ENCODE peak calls at places on chromosome 18, in six cellular contexts. Q is adrenal gland, E is NB4, K is prostate gland, L is breast epithelium, B is suprapubic skin. S is an unnamed sample.

GRCh38 chr18:13464432-13465125 is 246.0 kb downstream of the LDLRAD4 start:
- DNase-seq in Q (peak), B (peak), K (no peak), L (no peak), E (peak), S (no peak)

GRCh38 chr18:11322716-11323115 is 173.3 kb upstream of the PIEZO2 start:
- DNase-seq in L (no peak), B (no peak), K (no peak), E (no peak), Q (no peak), S (no peak)

GRCh38 chr18:3620146-3621119 is 170.5 kb downstream of the TGIF1 start:
- DNase-seq in L (no peak), B (no peak), Q (no peak), E (no peak), K (no peak), S (no peak)

GRCh38 chr18:3450358-3451107 is 561 bp downstream of the TGIF1 start:
- DNase-seq in K (peak), B (peak), E (peak), Q (peak), L (peak), S (peak)

GRCh38 chr18:11676386-11676785 is 12.7 kb upstream of the GNAL start:
- DNase-seq in K (no peak), B (no peak), L (no peak), Q (no peak), E (no peak), S (no peak)

GRCh38 chr18:63518178-63519012 is 23.8 kb upstream of the SERPINB12 start:
- DNase-seq in B (no peak), Q (peak), E (peak), K (peak), L (no peak), S (no peak)

GRCh38 chr18:13409997-13410396 is 191.4 kb downstream of the LDLRAD4 start:
- DNase-seq in K (no peak), Q (no peak), L (no peak), B (no peak), E (no peak), S (no peak)

GRCh38 chr18:67290421-67290820 is 226.1 kb downstream of the DSEL start:
- DNase-seq in K (no peak), E (no peak), Q (no peak), B (no peak), L (no peak), S (no peak)

GRCh38 chr18:62386616-62387015 is 61.5 kb downstream of the TNFRSF11A start:
- DNase-seq in B (no peak), Q (no peak), L (no peak), K (no peak), E (no peak), S (no peak)

GRCh38 chr18:60965856-60966255 is 367.4 kb upstream of the CDH20 start:
- DNase-seq in Q (no peak), B (no peak), L (no peak), K (no peak), E (no peak), S (no peak)

GRCh38 chr18:76640438-76640837 is 145.4 kb upstream of the ZNF516 start:
- DNase-seq in L (no peak), K (no peak), E (no peak), B (no peak), Q (no peak), S (no peak)

GRCh38 chr18:33210575-33211189 is 229.8 kb downstream of the CCDC178 start:
- DNase-seq in Q (no peak), L (no peak), B (no peak), K (no peak), E (peak), S (no peak)

GRCh38 chr18:48949606-48950535 is 894 bp downstream of the SMAD7 start:
- DNase-seq in E (peak), Q (peak), B (no peak), L (no peak), K (no peak), S (no peak)

GRCh38 chr18:10047237-10047636 is 133.4 kb downstream of the VAPA start:
- DNase-seq in E (no peak), L (no peak), B (peak), Q (no peak), K (no peak), S (no peak)

GRCh38 chr18:49621851-49622351 is 60.0 kb downstream of the LIPG start:
- DNase-seq in B (no peak), E (no peak), Q (no peak), L (no peak), K (no peak), S (peak)

GRCh38 chr18:6591491-6591890 is 138.0 kb upstream of the ARHGAP28 start:
- DNase-seq in L (no peak), B (no peak), K (no peak), E (no peak), Q (no peak), S (no peak)

GRCh38 chr18:13611616-13612110 is 114.7 kb downstream of the FAM210A start:
- DNase-seq in B (no peak), K (no peak), Q (no peak), L (no peak), E (peak), S (no peak)

GRCh38 chr18:63867368-63867767 is 20.1 kb upstream of the SERPINB2 start:
- DNase-seq in B (no peak), Q (no peak), L (no peak), E (no peak), K (no peak), S (no peak)

GRCh38 chr18:76496200-76496890 is 1.3 kb upstream of the ZNF516 start:
- DNase-seq in L (no peak), K (no peak), B (peak), Q (peak), E (peak), S (no peak)

GRCh38 chr18:21865043-21865442 is 124.5 kb downstream of the MIB1 start:
- DNase-seq in L (no peak), Q (no peak), E (no peak), K (no peak), B (no peak), S (no peak)

GRCh38 chr18:3526421-3527354 is 76.7 kb downstream of the TGIF1 start:
- DNase-seq in L (no peak), E (peak), K (no peak), Q (no peak), B (no peak), S (no peak)

GRCh38 chr18:48139427-48140347 is 209.2 kb upstream of the SMAD2 start:
- DNase-seq in Q (peak), E (no peak), L (peak), B (no peak), K (peak), S (no peak)

GRCh38 chr18:47283476-47283875 is 32.0 kb upstream of the SKOR2 start:
- DNase-seq in K (no peak), L (no peak), Q (no peak), E (peak), B (no peak), S (peak)

GRCh38 chr18:48777737-48778111 is 173.0 kb downstream of the SMAD7 start:
- DNase-seq in K (no peak), B (no peak), L (no peak), E (peak), Q (no peak), S (no peak)

GRCh38 chr18:53625997-53626599 is 598.4 kb downstream of the MBD2 start:
- DNase-seq in E (no peak), K (no peak), L (no peak), B (no peak), Q (no peak), S (no peak)

DNA sequence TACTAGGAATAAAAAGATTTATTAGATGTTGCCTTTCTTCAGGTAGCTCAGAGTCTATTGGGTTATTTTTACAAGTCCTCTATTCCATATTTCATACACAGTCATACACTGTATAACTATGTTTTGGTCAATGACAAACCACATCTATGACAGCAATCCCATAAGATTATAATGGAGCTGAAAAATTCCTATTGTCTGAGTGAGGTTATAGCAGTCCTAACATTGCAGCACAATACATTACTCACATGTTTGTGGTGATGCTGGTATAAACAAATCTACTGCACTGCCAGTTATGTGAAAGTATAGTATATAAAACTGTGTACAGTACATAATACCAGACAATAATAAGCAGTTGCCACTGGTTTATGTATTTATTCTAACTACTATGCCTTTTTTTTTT is 595.1 kb downstream of the MBD2 start:
- DNase-seq in K (no peak), B (no peak), L (no peak), Q (no peak), E (no peak), S (no peak)
- TF ChIP-seq POLR2A in K (no peak), B (no peak), L (no peak), Q (no peak), E (no peak), S (no peak)

GRCh38 chr18:8730080-8730827 is 24.9 kb downstream of the MTCL1 start:
- DNase-seq in K (peak), L (no peak), B (no peak), Q (peak), E (no peak), S (peak)
- TF ChIP-seq POLR2A in K (no peak), L (no peak), B (no peak), Q (no peak), E (no peak), S (no peak)

GRCh38 chr18:292271-292670 is 24.4 kb upstream of the THOC1 start:
- DNase-seq in K (no peak), L (no peak), Q (no peak), B (no peak), E (peak), S (no peak)

GRCh38 chr18:285817-286216 is 18.0 kb upstream of the THOC1 start:
- DNase-seq in B (no peak), K (no peak), L (no peak), E (no peak), Q (no peak), S (no peak)

DNA sequence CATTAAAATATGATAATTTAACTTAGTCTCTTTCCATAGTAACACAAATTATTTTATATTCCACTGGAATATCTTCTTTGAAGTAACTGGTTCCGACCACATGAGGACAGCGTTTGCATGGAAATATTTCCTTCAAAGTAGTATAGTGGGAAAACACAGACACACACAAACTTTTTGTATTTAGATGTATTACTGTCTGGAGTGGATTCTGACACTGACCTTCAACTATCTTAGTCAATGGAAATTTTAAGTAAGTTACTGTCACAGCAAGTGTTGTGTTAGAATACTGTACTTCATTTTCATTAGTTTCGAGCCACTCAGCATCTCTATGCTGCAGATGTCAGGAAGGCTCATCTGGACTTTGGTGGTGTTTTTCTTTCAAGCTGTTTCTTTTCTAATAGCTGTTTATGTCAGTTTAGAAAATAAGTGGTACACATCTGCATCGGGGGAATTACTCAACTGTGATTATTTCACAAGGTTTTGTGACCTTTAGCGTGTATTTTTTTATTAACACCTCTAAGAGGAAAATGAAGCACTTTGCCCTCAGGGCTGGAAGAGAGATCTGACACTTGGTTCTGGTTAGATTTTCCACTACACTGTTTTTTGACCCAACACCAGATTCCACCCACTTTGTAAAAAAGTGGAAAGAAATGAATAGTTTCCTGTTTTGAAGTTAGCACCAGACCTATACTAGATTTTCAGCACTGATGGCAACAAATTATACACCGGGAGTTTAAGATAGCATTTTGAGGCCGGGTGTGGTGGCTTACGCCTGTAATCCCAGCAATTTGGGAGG is 18.9 kb upstream of the THOC1 start:
- DNase-seq in L (no peak), Q (no peak), K (no peak), E (peak), B (no peak), S (no peak)
- TF ChIP-seq POLR2A in L (no peak), Q (no peak), K (no peak), E (no peak), B (no peak), S (no peak)

GRCh38 chr18:45775241-45775676 is 50.2 kb upstream of the SIGLEC15 start:
- DNase-seq in Q (peak), K (no peak), L (peak), E (no peak), B (peak), S (no peak)
- TF ChIP-seq POLR2A in Q (no peak), K (no peak), L (peak), E (no peak), B (peak), S (no peak)

GRCh38 chr18:32018331-32019250 is at the start of gene RNF125:
- DNase-seq in B (peak), K (peak), L (peak), Q (peak), E (peak), S (no peak)
- TF ChIP-seq POLR2A in B (no peak), K (peak), L (peak), Q (peak), E (peak), S (peak)

GRCh38 chr18:24397694-24398365 is at the start of gene OSBPL1A:
- DNase-seq in K (peak), Q (peak), E (peak), B (peak), L (peak), S (no peak)
- TF ChIP-seq POLR2A in K (peak), Q (peak), E (peak), B (peak), L (peak), S (peak)

GRCh38 chr18:44680271-44681038 is at the start of gene SETBP1:
- DNase-seq in K (peak), B (peak), Q (peak), L (peak), E (no peak), S (no peak)
- TF ChIP-seq POLR2A in K (peak), B (no peak), Q (no peak), L (no peak), E (no peak), S (no peak)

DNA sequence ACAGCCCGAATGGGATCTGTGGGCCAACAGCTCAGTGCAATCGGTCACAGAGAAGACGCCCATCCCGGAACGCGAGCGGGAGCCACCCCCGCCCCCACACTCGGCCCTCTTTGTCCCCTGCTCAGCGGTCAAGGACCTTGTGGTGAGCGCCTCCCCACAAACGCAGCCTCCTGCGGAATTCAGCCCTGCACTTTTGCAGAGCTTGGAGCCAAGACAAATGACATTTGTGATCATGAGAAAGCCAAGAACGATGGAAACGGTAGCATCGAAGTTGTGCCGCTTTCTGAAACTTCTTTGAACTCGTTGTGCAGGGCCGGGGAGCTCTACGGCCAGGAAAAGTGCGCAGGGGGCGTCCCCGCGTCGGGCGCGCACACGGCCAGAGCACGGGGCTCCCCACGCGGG is 6.7 kb upstream of the SALL3 start:
- DNase-seq in Q (no peak), E (no peak), K (no peak), L (no peak), B (no peak), S (peak)
- TF ChIP-seq POLR2A in Q (no peak), E (no peak), K (no peak), L (no peak), B (no peak), S (no peak)

S was measured in vagina.